ENCODE peak calls at places on chromosomes 13 and 19, in nine cellular contexts. J is activated CD8-positive, alpha-beta memory T cell treated with anti-CD3 and anti-CD28 coated beads, Interleukin-2, amount 50 U/mL, for 4 hours; P is astrocyte of the spinal cord; Q is ascending aorta; K is AG09319; C is Kasumi-1; V is coronary artery; N is brain microvascular endothelial cell; D is CD4-positive, alpha-beta T cell. B is an unnamed sample.

GRCh38 chr13:95075506-95075905 is 225.7 kb downstream of the ABCC4 start:
- DNase-seq in J (no peak), P (no peak), Q (no peak), K (no peak), C (no peak), V (no peak), N (no peak), D (no peak), B (no peak)

GRCh38 chr13:112240076-112240475 is 136.1 kb upstream of the SPACA7 start:
- DNase-seq in J (no peak), P (no peak), Q (no peak), K (no peak), C (no peak), V (peak), N (no peak), D (no peak), B (no peak)

GRCh38 chr13:38685974-38686571 is 804 bp upstream of the FREM2 start:
- DNase-seq in J (no peak), P (peak), Q (no peak), K (no peak), C (peak), V (no peak), N (no peak), D (no peak), B (no peak)

GRCh38 chr13:75407473-75407872 is 74.5 kb downstream of the TBC1D4 start:
- DNase-seq in J (no peak), P (no peak), Q (no peak), K (no peak), C (no peak), V (no peak), N (no peak), D (no peak), B (no peak)

GRCh38 chr13:62296812-62297211 is 881.2 kb upstream of the PCDH20 start:
- DNase-seq in J (no peak), P (no peak), Q (no peak), K (no peak), C (no peak), V (no peak), N (no peak), D (no peak), B (no peak)

GRCh38 chr13:99336750-99337149 is 29.6 kb upstream of the GPR183 start:
- DNase-seq in J (no peak), P (no peak), Q (no peak), K (no peak), C (no peak), V (no peak), N (no peak), D (no peak), B (no peak)

GRCh38 chr13:113468461-113469147 is 15.3 kb upstream of the ADPRHL1 start:
- DNase-seq in J (no peak), P (no peak), Q (no peak), K (no peak), C (no peak), V (no peak), N (no peak), D (no peak), B (no peak)

GRCh38 chr19:46205183-46205984 is 24.2 kb upstream of the IGFL1 start:
- DNase-seq in J (no peak), P (no peak), Q (no peak), K (no peak), C (no peak), V (no peak), N (no peak), D (no peak), B (no peak)

GRCh38 chr13:20414475-20415287 is 111.0 kb downstream of the CRYL1 start:
- DNase-seq in J (no peak), P (no peak), Q (no peak), K (no peak), C (no peak), V (no peak), N (no peak), D (no peak), B (no peak)

GRCh38 chr13:24228852-24229458 is 68.4 kb downstream of the SPATA13 start:
- DNase-seq in J (no peak), P (peak), Q (no peak), K (peak), C (peak), V (no peak), N (peak), D (peak), B (peak)

GRCh38 chr13:39777527-39778061 is 122.1 kb downstream of the COG6 start:
- DNase-seq in J (peak), P (peak), Q (no peak), K (peak), C (peak), V (no peak), N (peak), D (peak), B (peak)

GRCh38 chr13:113833111-113833830 is 30.6 kb downstream of the GAS6 start:
- DNase-seq in J (no peak), P (no peak), Q (no peak), K (no peak), C (no peak), V (no peak), N (no peak), D (no peak), B (no peak)

GRCh38 chr13:111489301-111489700 is 168.9 kb downstream of the TEX29 start:
- DNase-seq in J (peak), P (no peak), Q (no peak), K (no peak), C (no peak), V (no peak), N (no peak), D (no peak), B (no peak)

GRCh38 chr19:40461669-40462221 is 3.8 kb downstream of the BLVRB start:
- DNase-seq in J (no peak), P (no peak), Q (no peak), K (no peak), C (peak), V (no peak), N (no peak), D (no peak), B (no peak)

GRCh38 chr19:14165986-14166385 is 29.6 kb upstream of the ASF1B start:
- DNase-seq in J (no peak), P (no peak), Q (no peak), K (no peak), C (no peak), V (no peak), N (no peak), D (no peak), B (no peak)

GRCh38 chr19:30778961-30779690 is 406.9 kb downstream of the ZNF536 start:
- DNase-seq in J (no peak), P (no peak), Q (no peak), K (no peak), C (no peak), V (no peak), N (no peak), D (no peak), B (no peak)

GRCh38 chr13:110113284-110113764 is 193.6 kb downstream of the COL4A1 start:
- DNase-seq in J (no peak), P (peak), Q (no peak), K (no peak), C (peak), V (peak), N (peak), D (no peak), B (peak)

GRCh38 chr19:14985133-14985532 is 5.5 kb upstream of the SLC1A6 start:
- DNase-seq in J (no peak), P (no peak), Q (no peak), K (no peak), C (no peak), V (no peak), N (no peak), D (no peak), B (no peak)

GRCh38 chr19:51274037-51274370 is 23.1 kb downstream of the SIGLECL1 start:
- DNase-seq in J (no peak), P (no peak), Q (no peak), K (no peak), C (no peak), V (no peak), N (no peak), D (no peak), B (no peak)

GRCh38 chr13:76732367-76732766 is 153.8 kb downstream of the KCTD12 start:
- DNase-seq in J (no peak), P (no peak), Q (no peak), K (no peak), C (no peak), V (no peak), N (no peak), D (no peak), B (no peak)

GRCh38 chr19:41225238-41226052 is 6.4 kb downstream of the AXL start:
- DNase-seq in J (peak), P (peak), Q (peak), K (peak), C (no peak), V (peak), N (peak), D (peak), B (peak)

GRCh38 chr19:54209058-54209747 is 8.5 kb downstream of the RPS9 start:
- DNase-seq in J (no peak), P (no peak), Q (no peak), K (no peak), C (no peak), V (no peak), N (no peak), D (no peak), B (no peak)

GRCh38 chr13:33490461-33491327 is 205.1 kb upstream of the STARD13 start:
- DNase-seq in J (no peak), P (no peak), Q (no peak), K (no peak), C (no peak), V (no peak), N (no peak), D (no peak), B (no peak)

GRCh38 chr13:37966266-37966665 is 96.7 kb upstream of the TRPC4 start:
- DNase-seq in J (no peak), P (no peak), Q (no peak), K (no peak), C (no peak), V (no peak), N (no peak), D (no peak), B (no peak)

B was measured in IMR-90.